ENCODE peak calls at places on chromosomes 11 and 22, in eight cellular contexts. E is ovary, O is psoas muscle, V is IMR-90, G is A549, N is mucosa of descending colon, W is esophagus squamous epithelium, L is cardiac muscle cell. I is an unnamed sample. For H3K4me1, the result is how much of the 10 kb centered on the place peaks cover.

GRCh38 chr11:15157181-15157580 is 42.5 kb downstream of the INSC start:
- DNase-seq in E (no peak), O (no peak), V (peak), G (no peak), N (no peak), W (no peak), L (peak), I (no peak)

GRCh38 chr22:23126165-23127054 is 15.4 kb downstream of the RSPH14 start:
- DNase-seq in E (no peak), O (no peak), V (no peak), G (no peak), N (no peak), W (no peak), L (no peak), I (no peak)

GRCh38 chr22:46578824-46579561 is 41.2 kb upstream of the GRAMD4 start:
- DNase-seq in E (no peak), O (peak), V (peak), G (no peak), N (peak), W (no peak), L (peak), I (peak)

GRCh38 chr11:28529540-28530410 is 421.6 kb downstream of the METTL15 start:
- DNase-seq in E (no peak), O (no peak), V (peak), G (peak), N (no peak), W (no peak), L (peak), I (no peak)

GRCh38 chr11:65611758-65612603 is 2.0 kb downstream of the MAP3K11 start:
- DNase-seq in E (no peak), O (no peak), V (peak), G (no peak), N (no peak), W (no peak), L (peak), I (no peak)

GRCh38 chr22:38938925-38939324 is 18.5 kb upstream of the APOBEC3A start:
- DNase-seq in E (no peak), O (no peak), V (no peak), G (no peak), N (no peak), W (no peak), L (no peak), I (no peak)

GRCh38 chr22:27433585-27434190 is 367.9 kb downstream of the MN1 start:
- DNase-seq in E (no peak), O (no peak), V (peak), G (no peak), N (no peak), W (no peak), L (no peak), I (no peak)

GRCh38 chr22:32932176-32932575 is 126.0 kb downstream of the SYN3 start:
- DNase-seq in E (no peak), O (no peak), V (peak), G (no peak), N (no peak), W (no peak), L (no peak), I (no peak)

GRCh38 chr22:45291061-45291930 is 6.5 kb downstream of the UPK3A start:
- DNase-seq in E (no peak), O (no peak), V (no peak), G (no peak), N (no peak), W (no peak), L (no peak), I (no peak)

GRCh38 chr11:118998822-118999221 is 884 bp downstream of the CENATAC start:
- DNase-seq in E (no peak), O (no peak), V (peak), G (peak), N (no peak), W (no peak), L (peak), I (no peak)

GRCh38 chr11:119000906-119001305 is 3.0 kb downstream of the CENATAC start:
- DNase-seq in E (no peak), O (no peak), V (peak), G (no peak), N (no peak), W (no peak), L (no peak), I (no peak)

GRCh38 chr11:118998388-118998717 is 415 bp downstream of the CENATAC start:
- DNase-seq in E (no peak), O (no peak), V (no peak), G (no peak), N (no peak), W (no peak), L (no peak), I (peak)

GRCh38 chr11:118997627-118998387 is at the start of gene CENATAC:
- DNase-seq in E (peak), O (peak), V (peak), G (peak), N (peak), W (peak), L (peak), I (peak)

DNA sequence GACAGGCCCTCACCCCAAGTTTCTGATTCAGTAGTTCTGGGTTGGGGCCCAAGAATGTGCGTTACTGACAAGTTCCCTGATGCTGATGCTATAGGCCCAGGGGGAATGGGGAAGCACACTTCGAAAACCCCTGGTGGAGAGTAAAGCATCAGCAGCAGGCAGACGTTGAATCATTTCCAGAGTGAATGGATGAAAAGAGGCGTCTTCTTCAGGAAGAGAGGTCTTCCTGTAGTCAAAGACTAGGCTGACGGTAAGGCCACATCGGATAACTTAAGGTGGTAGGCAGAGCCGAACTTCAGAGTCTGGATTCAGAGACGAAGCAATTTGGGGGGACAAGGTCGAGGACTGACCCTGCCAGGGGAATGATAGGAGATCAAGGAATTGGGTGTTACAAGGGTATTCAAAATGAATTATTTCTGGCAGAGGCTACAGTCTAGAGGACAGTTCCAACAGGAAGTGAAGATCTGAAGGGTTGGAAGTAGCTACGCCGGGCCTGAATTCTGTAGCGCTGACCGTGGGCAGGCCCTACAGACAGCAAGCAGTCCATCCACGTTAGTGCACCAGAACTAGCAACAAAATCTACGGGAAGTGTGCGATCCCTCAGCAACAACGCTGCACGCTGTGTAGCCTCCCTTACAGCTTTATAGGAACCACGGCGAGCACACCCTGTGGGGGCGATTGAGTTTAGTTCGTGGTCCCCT is 862 bp upstream of the CENATAC start:
- DNase-seq in E (no peak), O (no peak), V (peak), G (peak), N (no peak), W (no peak), L (peak), I (no peak)
- TF ChIP-seq CTCF in E (no peak), O (no peak), V (peak), G (no peak), N (no peak), W (peak), L (peak), I (no peak)

GRCh38 chr22:42926034-42926433 is 69.0 kb upstream of the ARFGAP3 start:
- DNase-seq in E (no peak), O (no peak), V (no peak), G (peak), N (peak), W (no peak), L (peak), I (no peak)
- H3K4me1 ChIP-seq in E (under half), O (half or more), V (under half), G (half or more), N (under half), W (half or more), L (under half), I (under half)

DNA sequence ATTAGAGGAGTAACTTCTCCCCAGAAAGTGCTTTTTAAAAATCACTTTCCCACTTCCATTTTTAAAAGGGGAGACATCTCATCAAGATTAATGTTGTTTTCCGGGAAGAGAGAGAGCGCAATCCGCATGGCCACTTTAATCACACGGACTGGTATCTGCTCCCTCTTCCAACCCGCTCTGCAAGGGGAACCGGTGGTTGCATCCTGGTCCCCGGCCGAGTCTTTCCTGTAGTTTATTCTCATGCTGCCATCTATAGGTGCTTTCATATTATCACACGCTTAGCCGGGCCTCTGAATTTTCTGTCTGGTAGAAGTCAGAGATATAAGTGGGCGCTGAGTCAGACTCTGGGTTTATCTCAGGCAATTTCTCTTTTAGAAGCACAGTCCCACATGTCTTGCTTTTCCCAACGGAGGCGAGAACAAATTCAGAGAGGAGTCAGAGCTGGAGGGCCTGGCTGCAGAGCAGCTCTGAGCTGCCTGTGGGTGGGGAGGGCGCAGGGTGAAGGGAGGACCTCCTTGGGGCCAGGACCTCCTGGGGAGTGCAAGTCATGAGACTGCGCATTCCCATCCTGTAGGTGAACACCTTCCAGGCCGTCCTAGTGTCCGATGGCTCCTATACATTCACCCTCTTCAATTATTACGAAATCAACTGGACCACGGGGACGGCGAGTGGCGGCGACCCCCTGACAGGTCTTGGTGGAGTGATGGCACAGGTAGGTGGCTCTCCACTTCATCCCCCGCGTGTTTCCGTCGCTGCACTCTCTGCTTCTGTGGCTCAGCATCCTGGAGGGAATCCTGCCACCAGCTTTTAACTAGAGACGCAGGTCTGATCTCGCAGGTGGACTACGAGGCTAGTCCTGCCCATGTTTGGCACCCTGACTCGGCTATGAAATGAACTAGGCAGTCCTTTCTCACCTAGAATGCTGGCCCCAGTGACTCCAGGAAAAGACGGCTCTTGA is 11.7 kb downstream of the TECTA start:
- DNase-seq in E (peak), O (peak), V (peak), G (peak), N (no peak), W (no peak), L (peak), I (peak)
- TF ChIP-seq CTCF in E (peak), O (peak), V (peak), G (peak), N (peak), W (peak), L (peak), I (peak)

GRCh38 chr11:102111787-102112653 is 1.8 kb downstream of the YAP1 start:
- DNase-seq in E (peak), O (no peak), V (peak), G (peak), N (no peak), W (no peak), L (peak), I (no peak)
- H3K4me1 ChIP-seq in E (under half), O (under half), V (under half), G (under half), N (under half), W (half or more), L (under half), I (under half)

GRCh38 chr11:72591023-72591422 is 83.2 kb downstream of the PDE2A start:
- DNase-seq in E (no peak), O (no peak), V (no peak), G (no peak), N (no peak), W (no peak), L (no peak), I (no peak)

GRCh38 chr11:72591785-72592490 is 82.3 kb downstream of the PDE2A start:
- DNase-seq in E (no peak), O (no peak), V (no peak), G (no peak), N (no peak), W (no peak), L (no peak), I (no peak)

GRCh38 chr11:72587696-72588095 is 86.5 kb downstream of the PDE2A start:
- DNase-seq in E (no peak), O (no peak), V (no peak), G (no peak), N (peak), W (no peak), L (no peak), I (no peak)

GRCh38 chr11:72588656-72589410 is 85.4 kb downstream of the PDE2A start:
- DNase-seq in E (no peak), O (no peak), V (no peak), G (no peak), N (peak), W (no peak), L (no peak), I (no peak)

GRCh38 chr11:72589802-72590761 is 84.1 kb downstream of the PDE2A start:
- DNase-seq in E (peak), O (peak), V (no peak), G (peak), N (peak), W (no peak), L (peak), I (peak)
- TF ChIP-seq CTCF in E (no peak), O (peak), V (peak), G (peak), N (no peak), W (peak), L (peak), I (peak)

GRCh38 chr11:45028921-45029680 is 78.4 kb upstream of the TP53I11 start:
- DNase-seq in E (no peak), O (no peak), V (no peak), G (no peak), N (no peak), W (no peak), L (no peak), I (no peak)
- H3K4me1 ChIP-seq in E (under half), O (under half), V (under half), G (under half), N (under half), W (under half), L (under half), I (under half)

DNA sequence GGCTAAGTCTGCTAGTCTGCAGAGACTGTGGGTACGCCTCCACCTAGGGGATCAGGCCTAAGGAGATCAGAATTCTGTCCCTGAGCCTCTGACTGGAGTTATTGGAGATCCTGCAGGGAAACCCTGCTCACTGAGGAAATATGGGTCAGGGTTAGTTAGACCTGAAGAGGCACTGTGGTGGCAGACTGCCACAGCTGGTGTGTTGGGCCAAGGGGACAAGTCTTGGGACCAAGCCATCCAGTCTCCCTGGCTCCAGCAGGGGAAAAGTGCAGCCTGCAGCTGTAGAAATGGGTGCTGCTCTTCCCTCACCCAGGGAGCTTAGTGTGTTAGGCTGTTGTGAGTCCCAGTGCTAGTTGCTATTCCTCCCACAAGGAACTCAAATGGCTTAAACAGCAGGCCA is 334.8 kb upstream of the LARGE1 start:
- DNase-seq in E (no peak), O (no peak), V (no peak), G (no peak), N (no peak), W (no peak), L (no peak), I (no peak)
- TF ChIP-seq CTCF in E (no peak), O (no peak), V (no peak), G (no peak), N (no peak), W (no peak), L (no peak), I (no peak)

GRCh38 chr11:60377737-60378136 is 595 bp upstream of the MS4A7 start:
- DNase-seq in E (no peak), O (peak), V (no peak), G (no peak), N (no peak), W (no peak), L (no peak), I (peak)
- H3K4me1 ChIP-seq in E (under half), O (under half), V (under half), G (under half), N (under half), W (under half), L (under half), I (under half)

DNA sequence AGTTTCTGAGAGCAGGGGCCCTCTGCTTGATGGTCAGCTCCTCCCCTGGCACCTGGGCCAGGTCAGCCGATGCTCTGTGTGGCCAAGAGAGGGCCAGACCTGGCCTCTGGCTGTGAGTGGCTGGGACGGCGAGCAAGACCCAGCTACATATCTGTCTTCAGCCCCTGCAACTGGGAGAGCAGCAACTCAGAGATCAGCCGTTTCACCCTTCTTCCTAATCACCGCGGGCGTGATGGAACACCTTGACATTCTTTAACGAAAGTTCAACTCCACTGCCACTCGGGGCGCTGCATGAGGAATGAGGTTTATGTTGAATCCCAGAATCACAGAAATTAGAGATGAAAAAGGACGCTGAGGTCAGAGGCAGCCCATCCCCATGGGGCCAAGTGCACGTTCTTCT is 195.9 kb downstream of the TRIM29 start:
- DNase-seq in E (no peak), O (no peak), V (no peak), G (no peak), N (no peak), W (no peak), L (no peak), I (no peak)
- TF ChIP-seq CTCF in E (no peak), O (no peak), V (no peak), G (no peak), N (no peak), W (no peak), L (no peak), I (no peak)